ENCODE peak calls at places on chromosome 9, in eight cellular contexts. N is heart left ventricle, X is left lung, Q is PC-9, I is prostate gland, H is Peyer's patch, P is tibial artery, O is fibroblast of lung. U is an unnamed sample. For H3K4me1, the result is how much of the 10 kb centered on the place peaks cover.

GRCh38 chr9:116549061-116549664 is 137.9 kb upstream of the TRIM32 start:
- DNase-seq in P (peak), N (peak), Q (peak), H (peak), I (no peak), X (peak), O (peak), U (peak)

GRCh38 chr9:126521551-126521950 is 92.2 kb upstream of the LMX1B start:
- DNase-seq in Q (no peak), P (peak), H (peak), O (no peak), I (no peak), N (no peak), X (peak), U (no peak)

GRCh38 chr9:132507670-132508469 is 74.5 kb upstream of the BARHL1 start:
- DNase-seq in N (peak), P (no peak), X (no peak), I (peak), Q (no peak), O (peak), H (peak), U (peak)

GRCh38 chr9:125049212-125049611 is 94.1 kb downstream of the SCAI start:
- DNase-seq in O (peak), H (no peak), P (no peak), N (no peak), I (no peak), Q (no peak), X (no peak), U (no peak)

GRCh38 chr9:92404437-92404836 is at the start of gene OGN:
- DNase-seq in P (no peak), N (no peak), Q (no peak), H (no peak), O (peak), I (no peak), X (no peak), U (no peak)

GRCh38 chr9:117779760-117780159 is 75.6 kb downstream of the TLR4 start:
- DNase-seq in H (no peak), Q (no peak), O (no peak), I (no peak), X (no peak), N (no peak), P (no peak), U (no peak)

GRCh38 chr9:83996126-83996525 is 15.5 kb downstream of the RMI1 start:
- DNase-seq in X (no peak), P (no peak), I (no peak), N (no peak), H (no peak), Q (no peak), O (no peak), U (no peak)

GRCh38 chr9:79129865-79130480 is 441.8 kb upstream of the TLE4 start:
- DNase-seq in O (peak), I (peak), Q (no peak), H (no peak), N (peak), X (no peak), P (peak), U (peak)

GRCh38 chr9:3043369-3043768 is 199.5 kb upstream of the PUM3 start:
- DNase-seq in P (no peak), I (no peak), O (peak), N (no peak), Q (no peak), H (no peak), X (no peak), U (no peak)

GRCh38 chr9:111413996-111414395 is 70.2 kb downstream of the ECPAS start:
- DNase-seq in O (no peak), I (no peak), Q (no peak), N (no peak), H (no peak), X (no peak), P (no peak), U (no peak)

GRCh38 chr9:99034149-99034548 is 70.8 kb upstream of the TGFBR1 start:
- DNase-seq in O (no peak), Q (no peak), X (no peak), P (no peak), I (no peak), N (no peak), H (no peak), U (no peak)

GRCh38 chr9:2816476-2817141 is 27.3 kb downstream of the PUM3 start:
- DNase-seq in O (peak), I (no peak), Q (no peak), P (peak), X (no peak), N (peak), H (no peak), U (no peak)

GRCh38 chr9:10899509-10899908 is 286.7 kb upstream of the PTPRD start:
- DNase-seq in P (no peak), X (no peak), N (no peak), H (no peak), O (no peak), Q (no peak), I (no peak), U (no peak)

GRCh38 chr9:132773093-132773492 is 102.8 kb downstream of the GTF3C4 start:
- DNase-seq in I (no peak), P (no peak), X (no peak), N (no peak), Q (no peak), O (no peak), H (no peak), U (no peak)

GRCh38 chr9:24090566-24090965 is 264.5 kb upstream of the ELAVL2 start:
- DNase-seq in I (no peak), O (no peak), Q (no peak), H (no peak), N (no peak), P (no peak), X (no peak), U (no peak)

GRCh38 chr9:133155156-133155555 is 8.6 kb downstream of the GBGT1 start:
- DNase-seq in P (no peak), X (peak), N (peak), I (no peak), H (peak), Q (no peak), O (no peak), U (no peak)

GRCh38 chr9:75410405-75410804 is 322.1 kb downstream of the OSTF1 start:
- DNase-seq in O (no peak), P (no peak), N (no peak), X (no peak), I (no peak), Q (no peak), H (no peak), U (no peak)

GRCh38 chr9:92506184-92506857 is 24.0 kb upstream of the ASPN start:
- DNase-seq in X (no peak), Q (peak), O (peak), P (peak), H (no peak), N (peak), I (no peak), U (no peak)

GRCh38 chr9:36192196-36192595 is 1.5 kb downstream of the CLTA start:
- DNase-seq in N (no peak), Q (no peak), P (no peak), I (no peak), X (no peak), O (no peak), H (no peak), U (no peak)

GRCh38 chr9:80175286-80175906 is 603.6 kb downstream of the TLE4 start:
- DNase-seq in N (no peak), Q (no peak), P (no peak), H (no peak), I (no peak), O (peak), X (no peak), U (no peak)

GRCh38 chr9:8610256-8610655 is 810.7 kb upstream of the DMAC1 start:
- DNase-seq in I (no peak), P (no peak), N (no peak), H (no peak), O (no peak), X (no peak), Q (no peak), U (no peak)

GRCh38 chr9:97237311-97237786 is 70.1 kb upstream of the CCDC180 start:
- DNase-seq in O (no peak), X (no peak), I (no peak), P (no peak), H (no peak), N (no peak), Q (no peak), U (no peak)

GRCh38 chr9:85332487-85332886 is 409.3 kb downstream of the AGTPBP1 start:
- DNase-seq in H (no peak), N (no peak), I (no peak), Q (no peak), O (peak), X (no peak), P (no peak), U (no peak)

GRCh38 chr9:120714846-120715231 is 569 bp upstream of the MEGF9 start:
- DNase-seq in P (no peak), O (no peak), Q (no peak), N (peak), X (no peak), H (no peak), I (no peak), U (no peak)

GRCh38 chr9:80928697-80929096 is 760.6 kb downstream of the TLE1 start:
- DNase-seq in Q (no peak), P (no peak), I (no peak), X (no peak), O (no peak), H (no peak), N (no peak), U (no peak)

GRCh38 chr9:69816775-69817174 is 3.8 kb upstream of the CFAP95 start:
- DNase-seq in N (no peak), P (no peak), I (no peak), H (no peak), Q (no peak), O (no peak), X (no peak), U (no peak)
- H3K27ac ChIP-seq in N (no peak), P (no peak), I (no peak), H (no peak), Q (no peak), O (no peak), X (no peak), U (no peak)

GRCh38 chr9:136899196-136899595 is 12.9 kb downstream of the TRAF2 start:
- DNase-seq in P (no peak), X (no peak), Q (no peak), O (no peak), H (no peak), I (no peak), N (no peak), U (peak)
- H3K4me1 ChIP-seq in P (under half), X (under half), Q (under half), O (under half), H (half or more), I (under half), N (under half), U (under half)

GRCh38 chr9:127860260-127860659 is 5.8 kb upstream of the ENG start:
- DNase-seq in I (no peak), Q (no peak), X (no peak), N (peak), H (no peak), O (no peak), P (no peak), U (no peak)
- H3K27ac ChIP-seq in I (no peak), Q (no peak), X (no peak), N (peak), H (peak), O (no peak), P (peak), U (no peak)

DNA sequence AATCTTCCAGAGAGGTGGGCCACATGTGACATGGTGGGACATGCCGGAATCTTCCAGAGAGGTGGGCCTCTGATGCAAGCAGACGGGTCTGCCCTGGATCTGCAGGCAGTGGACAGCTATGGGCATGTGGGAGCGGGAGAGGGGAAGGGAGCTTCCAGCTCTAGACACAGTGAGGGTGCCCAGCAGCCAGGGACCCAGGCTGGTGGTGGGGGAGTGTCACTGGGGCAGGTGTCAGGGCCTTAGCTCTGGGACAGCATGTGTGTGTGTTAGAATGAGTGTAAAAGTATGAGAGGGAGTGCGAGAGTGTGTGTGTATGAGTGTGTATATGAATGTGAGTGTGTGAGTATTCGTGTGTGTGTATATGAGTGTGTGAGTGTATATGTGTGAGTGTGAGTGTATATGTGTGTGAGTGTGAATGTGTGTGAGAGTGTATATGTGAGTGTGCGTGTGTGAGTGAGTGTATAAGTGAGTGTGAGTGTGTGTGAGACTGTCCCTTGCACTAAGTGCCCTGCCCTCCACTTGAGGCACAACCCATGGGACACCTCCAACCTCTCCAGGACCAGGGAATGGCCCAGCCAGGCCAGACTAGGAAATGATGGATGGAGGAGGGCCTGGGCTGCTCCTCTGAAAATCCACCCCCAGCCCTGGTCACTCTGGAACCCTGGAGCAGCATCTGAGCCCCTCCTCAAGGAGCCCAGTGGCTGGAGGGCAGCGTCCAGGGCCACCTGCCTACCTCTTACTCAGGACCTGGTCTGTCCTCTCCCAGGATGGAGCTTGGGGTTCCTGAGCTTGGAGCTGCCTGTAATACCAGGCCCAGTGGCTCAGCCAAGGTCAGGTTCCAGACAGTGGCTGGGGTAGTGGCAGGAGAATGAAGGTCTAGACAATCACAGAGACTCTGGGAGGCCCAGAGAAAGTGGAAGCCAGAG is 122.2 kb downstream of the C9orf50 start:
- DNase-seq in H (no peak), I (no peak), O (no peak), Q (no peak), X (peak), P (no peak), N (no peak), U (peak)
- H3K4me1 ChIP-seq in H (under half), I (under half), O (under half), Q (under half), X (half or more), P (half or more), N (half or more), U (under half)

DNA sequence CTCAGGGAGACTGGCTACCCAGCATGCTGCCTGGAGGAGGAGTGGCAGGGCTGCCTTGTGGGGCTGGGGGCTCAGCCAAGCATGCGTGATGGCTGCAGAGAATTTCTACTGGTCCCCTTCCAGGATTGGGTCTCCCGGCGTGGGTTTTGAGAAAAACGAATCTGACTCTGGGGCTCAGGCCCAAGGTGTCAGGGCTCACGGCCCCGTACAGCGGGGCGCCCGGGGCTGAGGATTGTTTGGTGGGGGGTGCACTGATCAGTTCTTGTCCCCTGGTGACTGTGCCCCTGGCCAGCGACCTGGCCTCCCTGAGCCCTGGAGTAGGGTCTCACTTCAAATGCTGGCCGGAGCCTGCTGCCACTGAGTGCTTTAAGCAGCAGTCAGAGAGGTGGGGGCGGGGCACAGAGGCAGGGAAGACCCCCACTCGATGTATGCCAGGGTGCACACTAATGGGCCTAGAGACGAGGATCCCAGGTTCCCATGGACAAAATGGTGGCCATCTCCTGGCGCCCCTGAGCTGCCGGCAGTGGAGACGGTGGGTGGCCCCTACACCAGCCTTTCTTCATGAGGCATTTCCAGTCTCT is 45.5 kb upstream of the RNU6ATAC start:
- DNase-seq in I (no peak), O (no peak), Q (no peak), X (peak), H (no peak), P (no peak), N (peak), U (no peak)
- H3K27ac ChIP-seq in I (no peak), O (no peak), Q (no peak), X (no peak), H (no peak), P (no peak), N (peak), U (no peak)